ENCODE peak calls at places on chromosomes 4 and X, in six cellular contexts. One of them, this sample, is unnamed.

GRCh38 chrX:72621619-72622485 is 49.2 kb upstream of the HDAC8 start:
- DNase-seq in WTC11: no peak
- DNase-seq in epithelial cell of esophagus: peak
- DNase-seq in endothelial cell: no peak
- DNase-seq in caudate nucleus: no peak
- DNase-seq in A172: peak
- DNase-seq in this sample: no peak

GRCh38 chrX:120514236-120514635 is 45.1 kb upstream of the LAMP2 start:
- DNase-seq in WTC11: no peak
- DNase-seq in caudate nucleus: no peak
- DNase-seq in epithelial cell of esophagus: peak
- DNase-seq in endothelial cell: peak
- DNase-seq in A172: no peak
- DNase-seq in this sample: no peak

GRCh38 chr4:92847046-92847445 is 543.3 kb downstream of the GRID2 start:
- DNase-seq in endothelial cell: no peak
- DNase-seq in epithelial cell of esophagus: no peak
- DNase-seq in A172: no peak
- DNase-seq in WTC11: no peak
- DNase-seq in caudate nucleus: no peak
- DNase-seq in this sample: no peak

GRCh38 chrX:12825801-12826200 is 34.6 kb downstream of the PRPS2 start:
- DNase-seq in epithelial cell of esophagus: no peak
- DNase-seq in WTC11: no peak
- DNase-seq in endothelial cell: no peak
- DNase-seq in caudate nucleus: no peak
- DNase-seq in A172: peak
- DNase-seq in this sample: no peak

GRCh38 chr4:94472056-94472826 is 20.5 kb downstream of the PDLIM5 start:
- DNase-seq in WTC11: no peak
- DNase-seq in A172: peak
- DNase-seq in endothelial cell: no peak
- DNase-seq in epithelial cell of esophagus: peak
- DNase-seq in caudate nucleus: no peak
- DNase-seq in this sample: no peak

GRCh38 chr4:96241819-96242218 is 401.9 kb downstream of the PDHA2 start:
- DNase-seq in caudate nucleus: no peak
- DNase-seq in WTC11: no peak
- DNase-seq in A172: no peak
- DNase-seq in endothelial cell: no peak
- DNase-seq in epithelial cell of esophagus: no peak
- DNase-seq in this sample: no peak

GRCh38 chrX:118251251-118251650 is 94.7 kb upstream of the WDR44 start:
- DNase-seq in epithelial cell of esophagus: no peak
- DNase-seq in A172: no peak
- DNase-seq in WTC11: no peak
- DNase-seq in endothelial cell: no peak
- DNase-seq in caudate nucleus: no peak
- DNase-seq in this sample: no peak

GRCh38 chr4:53089940-53090729 is 228.0 kb downstream of the RASL11B start:
- DNase-seq in endothelial cell: no peak
- DNase-seq in epithelial cell of esophagus: no peak
- DNase-seq in WTC11: no peak
- DNase-seq in A172: no peak
- DNase-seq in caudate nucleus: no peak
- DNase-seq in this sample: no peak

GRCh38 chrX:20515841-20516461 is 249.2 kb upstream of the RPS6KA3 start:
- DNase-seq in caudate nucleus: no peak
- DNase-seq in epithelial cell of esophagus: peak
- DNase-seq in A172: peak
- DNase-seq in endothelial cell: no peak
- DNase-seq in WTC11: no peak
- DNase-seq in this sample: no peak

GRCh38 chrX:123236868-123237267 is 52.8 kb downstream of the GRIA3 start:
- DNase-seq in epithelial cell of esophagus: no peak
- DNase-seq in A172: no peak
- DNase-seq in WTC11: no peak
- DNase-seq in endothelial cell: no peak
- DNase-seq in caudate nucleus: no peak
- DNase-seq in this sample: no peak

GRCh38 chr4:24910504-24910903 is 2.3 kb downstream of the CCDC149 start:
- DNase-seq in caudate nucleus: no peak
- DNase-seq in A172: no peak
- DNase-seq in epithelial cell of esophagus: peak
- DNase-seq in endothelial cell: no peak
- DNase-seq in WTC11: no peak
- DNase-seq in this sample: no peak

GRCh38 chrX:155070038-155070437 is 898 bp downstream of the CMC4 start:
- DNase-seq in WTC11: no peak
- DNase-seq in epithelial cell of esophagus: no peak
- DNase-seq in endothelial cell: no peak
- DNase-seq in A172: peak
- DNase-seq in caudate nucleus: no peak
- DNase-seq in this sample: no peak

GRCh38 chr4:7938513-7939376 is 916 bp downstream of the AFAP1 start:
- DNase-seq in A172: no peak
- DNase-seq in caudate nucleus: no peak
- DNase-seq in epithelial cell of esophagus: peak
- DNase-seq in endothelial cell: peak
- DNase-seq in WTC11: peak
- DNase-seq in this sample: peak

GRCh38 chr4:118226611-118227010 is 126.2 kb downstream of the PRSS12 start:
- DNase-seq in WTC11: no peak
- DNase-seq in endothelial cell: no peak
- DNase-seq in caudate nucleus: no peak
- DNase-seq in A172: no peak
- DNase-seq in epithelial cell of esophagus: no peak
- DNase-seq in this sample: no peak

GRCh38 chr4:118586357-118586790 is 98.8 kb upstream of the METTL14 start:
- DNase-seq in WTC11: no peak
- DNase-seq in epithelial cell of esophagus: no peak
- DNase-seq in endothelial cell: no peak
- DNase-seq in A172: no peak
- DNase-seq in caudate nucleus: no peak
- DNase-seq in this sample: no peak

This sample was measured in breast epithelium.